ENCODE peak calls at places on chromosomes 4 and X, in eight cellular contexts. One of them, this sample, is unnamed. For H3K4me1 and H3K27me3, the result is how much of the 10 kb centered on the place peaks cover.

GRCh38 chr4:67292649-67293048 is 252.7 kb downstream of the CENPC start:
- DNase-seq in neural progenitor cell: no peak
- DNase-seq in naive thymus-derived CD4-positive, alpha-beta T cell: no peak
- DNase-seq in DND-41: no peak
- DNase-seq in upper lobe of right lung: no peak
- DNase-seq in Panc1: no peak
- DNase-seq in ovary: no peak
- DNase-seq in hepatocyte: no peak
- DNase-seq in this sample: no peak

GRCh38 chr4:15963001-15963451 is at the start of gene FGFBP2:
- DNase-seq in neural progenitor cell: peak
- DNase-seq in naive thymus-derived CD4-positive, alpha-beta T cell: peak
- DNase-seq in DND-41: peak
- DNase-seq in upper lobe of right lung: no peak
- DNase-seq in Panc1: no peak
- DNase-seq in ovary: no peak
- DNase-seq in hepatocyte: peak
- DNase-seq in this sample: peak

GRCh38 chr4:78936989-78937388 is 2.2 kb downstream of the PAQR3 start:
- DNase-seq in neural progenitor cell: no peak
- DNase-seq in naive thymus-derived CD4-positive, alpha-beta T cell: no peak
- DNase-seq in DND-41: no peak
- DNase-seq in upper lobe of right lung: no peak
- DNase-seq in Panc1: no peak
- DNase-seq in ovary: no peak
- DNase-seq in hepatocyte: no peak
- DNase-seq in this sample: no peak

GRCh38 chr4:148315049-148315448 is 127.2 kb downstream of the NR3C2 start:
- DNase-seq in neural progenitor cell: no peak
- DNase-seq in naive thymus-derived CD4-positive, alpha-beta T cell: no peak
- DNase-seq in DND-41: no peak
- DNase-seq in upper lobe of right lung: no peak
- DNase-seq in Panc1: no peak
- DNase-seq in ovary: no peak
- DNase-seq in hepatocyte: no peak
- DNase-seq in this sample: no peak

GRCh38 chrX:131072871-131073571 is 14.9 kb downstream of the ARHGAP36 start:
- DNase-seq in neural progenitor cell: peak
- DNase-seq in naive thymus-derived CD4-positive, alpha-beta T cell: no peak
- DNase-seq in DND-41: no peak
- DNase-seq in upper lobe of right lung: no peak
- DNase-seq in Panc1: no peak
- DNase-seq in ovary: no peak
- DNase-seq in hepatocyte: no peak
- DNase-seq in this sample: no peak

GRCh38 chrX:47662144-47662657 is 3.2 kb upstream of the UXT start:
- DNase-seq in neural progenitor cell: no peak
- DNase-seq in naive thymus-derived CD4-positive, alpha-beta T cell: no peak
- DNase-seq in DND-41: no peak
- DNase-seq in upper lobe of right lung: no peak
- DNase-seq in Panc1: no peak
- DNase-seq in ovary: peak
- DNase-seq in hepatocyte: peak
- DNase-seq in this sample: no peak

GRCh38 chr4:102723511-102723910 is 37.3 kb downstream of the MANBA start:
- DNase-seq in neural progenitor cell: no peak
- DNase-seq in naive thymus-derived CD4-positive, alpha-beta T cell: no peak
- DNase-seq in DND-41: no peak
- DNase-seq in upper lobe of right lung: no peak
- DNase-seq in Panc1: no peak
- DNase-seq in ovary: no peak
- DNase-seq in hepatocyte: no peak
- DNase-seq in this sample: no peak

GRCh38 chr4:156347412-156348075 is 393.9 kb upstream of the CTSO start:
- DNase-seq in neural progenitor cell: no peak
- DNase-seq in naive thymus-derived CD4-positive, alpha-beta T cell: no peak
- DNase-seq in DND-41: no peak
- DNase-seq in upper lobe of right lung: no peak
- DNase-seq in Panc1: no peak
- DNase-seq in ovary: no peak
- DNase-seq in hepatocyte: peak
- DNase-seq in this sample: no peak

GRCh38 chr4:86587016-86587713 is 7.0 kb upstream of the PTPN13 start:
- DNase-seq in neural progenitor cell: no peak
- DNase-seq in naive thymus-derived CD4-positive, alpha-beta T cell: no peak
- DNase-seq in DND-41: no peak
- DNase-seq in upper lobe of right lung: no peak
- DNase-seq in Panc1: no peak
- DNase-seq in ovary: no peak
- DNase-seq in hepatocyte: peak
- DNase-seq in this sample: no peak

GRCh38 chr4:38688676-38689355 is 24.8 kb downstream of the KLF3 start:
- DNase-seq in neural progenitor cell: no peak
- DNase-seq in naive thymus-derived CD4-positive, alpha-beta T cell: no peak
- DNase-seq in DND-41: no peak
- DNase-seq in upper lobe of right lung: no peak
- DNase-seq in Panc1: no peak
- DNase-seq in ovary: no peak
- DNase-seq in hepatocyte: no peak
- DNase-seq in this sample: no peak

GRCh38 chr4:104365618-104366017 is 129.1 kb downstream of the CXXC4 start:
- DNase-seq in neural progenitor cell: no peak
- DNase-seq in naive thymus-derived CD4-positive, alpha-beta T cell: no peak
- DNase-seq in DND-41: no peak
- DNase-seq in upper lobe of right lung: no peak
- DNase-seq in Panc1: no peak
- DNase-seq in ovary: no peak
- DNase-seq in hepatocyte: no peak
- DNase-seq in this sample: no peak

GRCh38 chr4:100362363-100362762 is 155.5 kb downstream of the EMCN start:
- DNase-seq in neural progenitor cell: no peak
- DNase-seq in naive thymus-derived CD4-positive, alpha-beta T cell: no peak
- DNase-seq in DND-41: no peak
- DNase-seq in upper lobe of right lung: no peak
- DNase-seq in Panc1: no peak
- DNase-seq in ovary: no peak
- DNase-seq in hepatocyte: no peak
- DNase-seq in this sample: no peak

GRCh38 chr4:71338846-71339593 is at the start of gene SLC4A4:
- DNase-seq in neural progenitor cell: no peak
- DNase-seq in naive thymus-derived CD4-positive, alpha-beta T cell: no peak
- DNase-seq in DND-41: no peak
- DNase-seq in upper lobe of right lung: no peak
- DNase-seq in Panc1: no peak
- DNase-seq in ovary: no peak
- DNase-seq in hepatocyte: no peak
- DNase-seq in this sample: no peak

GRCh38 chr4:139711461-139711860 is 45.8 kb downstream of the MGST2 start:
- DNase-seq in neural progenitor cell: no peak
- DNase-seq in naive thymus-derived CD4-positive, alpha-beta T cell: no peak
- DNase-seq in DND-41: no peak
- DNase-seq in upper lobe of right lung: no peak
- DNase-seq in Panc1: no peak
- DNase-seq in ovary: no peak
- DNase-seq in hepatocyte: no peak
- DNase-seq in this sample: no peak

GRCh38 chr4:8675383-8675782 is 82.8 kb downstream of the CPZ start:
- DNase-seq in neural progenitor cell: peak
- DNase-seq in naive thymus-derived CD4-positive, alpha-beta T cell: no peak
- DNase-seq in DND-41: peak
- DNase-seq in upper lobe of right lung: peak
- DNase-seq in Panc1: no peak
- DNase-seq in ovary: no peak
- DNase-seq in hepatocyte: peak
- DNase-seq in this sample: peak

GRCh38 chr4:100547541-100548208 is 29.9 kb upstream of the EMCN start:
- DNase-seq in neural progenitor cell: peak
- DNase-seq in naive thymus-derived CD4-positive, alpha-beta T cell: no peak
- DNase-seq in DND-41: no peak
- DNase-seq in upper lobe of right lung: no peak
- DNase-seq in Panc1: no peak
- DNase-seq in ovary: no peak
- DNase-seq in hepatocyte: no peak
- DNase-seq in this sample: no peak

GRCh38 chrX:119343856-119344255 is 55.3 kb upstream of the SLC25A43 start:
- DNase-seq in neural progenitor cell: no peak
- DNase-seq in naive thymus-derived CD4-positive, alpha-beta T cell: no peak
- DNase-seq in DND-41: no peak
- DNase-seq in upper lobe of right lung: no peak
- DNase-seq in Panc1: no peak
- DNase-seq in ovary: no peak
- DNase-seq in hepatocyte: peak
- DNase-seq in this sample: no peak

GRCh38 chrX:14398725-14399124 is 130.6 kb upstream of the GLRA2 start:
- DNase-seq in neural progenitor cell: no peak
- DNase-seq in naive thymus-derived CD4-positive, alpha-beta T cell: no peak
- DNase-seq in DND-41: no peak
- DNase-seq in upper lobe of right lung: no peak
- DNase-seq in Panc1: no peak
- DNase-seq in ovary: no peak
- DNase-seq in hepatocyte: peak
- DNase-seq in this sample: no peak

GRCh38 chr4:89496851-89497250 is 189.3 kb upstream of the GPRIN3 start:
- DNase-seq in neural progenitor cell: no peak
- DNase-seq in naive thymus-derived CD4-positive, alpha-beta T cell: no peak
- DNase-seq in DND-41: no peak
- DNase-seq in upper lobe of right lung: no peak
- DNase-seq in Panc1: no peak
- DNase-seq in ovary: no peak
- DNase-seq in hepatocyte: no peak
- DNase-seq in this sample: no peak

GRCh38 chr4:147339116-147339515 is 141.8 kb upstream of the EDNRA start:
- DNase-seq in neural progenitor cell: no peak
- DNase-seq in naive thymus-derived CD4-positive, alpha-beta T cell: no peak
- DNase-seq in DND-41: no peak
- DNase-seq in upper lobe of right lung: no peak
- DNase-seq in Panc1: no peak
- DNase-seq in ovary: no peak
- DNase-seq in hepatocyte: no peak
- DNase-seq in this sample: no peak

GRCh38 chr4:107035711-107036601 is at the start of gene DKK2:
- DNase-seq in neural progenitor cell: peak
- DNase-seq in naive thymus-derived CD4-positive, alpha-beta T cell: no peak
- DNase-seq in DND-41: no peak
- DNase-seq in upper lobe of right lung: peak
- DNase-seq in Panc1: no peak
- DNase-seq in ovary: no peak
- DNase-seq in hepatocyte: peak
- DNase-seq in this sample: no peak

GRCh38 chr4:7427326-7428260 is 7.1 kb downstream of the PSAPL1 start:
- DNase-seq in neural progenitor cell: no peak
- DNase-seq in naive thymus-derived CD4-positive, alpha-beta T cell: no peak
- DNase-seq in DND-41: no peak
- DNase-seq in upper lobe of right lung: peak
- DNase-seq in Panc1: no peak
- DNase-seq in ovary: peak
- DNase-seq in hepatocyte: no peak
- DNase-seq in this sample: no peak

GRCh38 chrX:123959281-123960063 is 2.0 kb upstream of the STAG2 start:
- DNase-seq in neural progenitor cell: peak
- DNase-seq in naive thymus-derived CD4-positive, alpha-beta T cell: no peak
- DNase-seq in DND-41: peak
- DNase-seq in upper lobe of right lung: peak
- DNase-seq in Panc1: no peak
- DNase-seq in ovary: peak
- DNase-seq in hepatocyte: peak
- DNase-seq in this sample: no peak

GRCh38 chr4:186703510-186703909 is 20.1 kb downstream of the FAT1 start:
- DNase-seq in neural progenitor cell: no peak
- DNase-seq in naive thymus-derived CD4-positive, alpha-beta T cell: no peak
- DNase-seq in DND-41: no peak
- DNase-seq in upper lobe of right lung: no peak
- DNase-seq in Panc1: no peak
- DNase-seq in ovary: no peak
- DNase-seq in hepatocyte: no peak
- DNase-seq in this sample: no peak
- H3K4me1 ChIP-seq in neural progenitor cell: under half
- H3K4me1 ChIP-seq in naive thymus-derived CD4-positive, alpha-beta T cell: under half
- H3K4me1 ChIP-seq in DND-41: under half
- H3K4me1 ChIP-seq in upper lobe of right lung: under half
- H3K4me1 ChIP-seq in Panc1: half or more
- H3K4me1 ChIP-seq in ovary: under half
- H3K4me1 ChIP-seq in hepatocyte: under half
- H3K4me1 ChIP-seq in this sample: under half

GRCh38 chrX:132090370-132091152 is 37.3 kb downstream of the FRMD7 start:
- DNase-seq in neural progenitor cell: no peak
- DNase-seq in naive thymus-derived CD4-positive, alpha-beta T cell: no peak
- DNase-seq in DND-41: no peak
- DNase-seq in upper lobe of right lung: no peak
- DNase-seq in Panc1: no peak
- DNase-seq in ovary: no peak
- DNase-seq in hepatocyte: no peak
- DNase-seq in this sample: peak

GRCh38 chrX:132092439-132093065 is 35.3 kb downstream of the FRMD7 start:
- DNase-seq in neural progenitor cell: peak
- DNase-seq in naive thymus-derived CD4-positive, alpha-beta T cell: peak
- DNase-seq in DND-41: peak
- DNase-seq in upper lobe of right lung: no peak
- DNase-seq in Panc1: peak
- DNase-seq in ovary: peak
- DNase-seq in hepatocyte: peak
- DNase-seq in this sample: peak

GRCh38 chrX:132086717-132087116 is 41.1 kb downstream of the FRMD7 start:
- DNase-seq in neural progenitor cell: no peak
- DNase-seq in naive thymus-derived CD4-positive, alpha-beta T cell: no peak
- DNase-seq in DND-41: no peak
- DNase-seq in upper lobe of right lung: no peak
- DNase-seq in Panc1: no peak
- DNase-seq in ovary: no peak
- DNase-seq in hepatocyte: no peak
- DNase-seq in this sample: no peak
- H3K27me3 ChIP-seq in neural progenitor cell: under half
- H3K27me3 ChIP-seq in naive thymus-derived CD4-positive, alpha-beta T cell: under half
- H3K27me3 ChIP-seq in DND-41: under half
- H3K27me3 ChIP-seq in upper lobe of right lung: under half
- H3K27me3 ChIP-seq in Panc1: under half
- H3K27me3 ChIP-seq in ovary: under half
- H3K27me3 ChIP-seq in hepatocyte: under half
- H3K27me3 ChIP-seq in this sample: under half

GRCh38 chrX:115525486-115525885 is 35.5 kb upstream of the PLS3 start:
- DNase-seq in neural progenitor cell: no peak
- DNase-seq in naive thymus-derived CD4-positive, alpha-beta T cell: no peak
- DNase-seq in DND-41: no peak
- DNase-seq in upper lobe of right lung: peak
- DNase-seq in Panc1: no peak
- DNase-seq in ovary: no peak
- DNase-seq in hepatocyte: no peak
- DNase-seq in this sample: no peak
- H3K4me1 ChIP-seq in neural progenitor cell: under half
- H3K4me1 ChIP-seq in naive thymus-derived CD4-positive, alpha-beta T cell: under half
- H3K4me1 ChIP-seq in DND-41: under half
- H3K4me1 ChIP-seq in upper lobe of right lung: under half
- H3K4me1 ChIP-seq in Panc1: under half
- H3K4me1 ChIP-seq in ovary: under half
- H3K4me1 ChIP-seq in hepatocyte: under half
- H3K4me1 ChIP-seq in this sample: under half

DNA sequence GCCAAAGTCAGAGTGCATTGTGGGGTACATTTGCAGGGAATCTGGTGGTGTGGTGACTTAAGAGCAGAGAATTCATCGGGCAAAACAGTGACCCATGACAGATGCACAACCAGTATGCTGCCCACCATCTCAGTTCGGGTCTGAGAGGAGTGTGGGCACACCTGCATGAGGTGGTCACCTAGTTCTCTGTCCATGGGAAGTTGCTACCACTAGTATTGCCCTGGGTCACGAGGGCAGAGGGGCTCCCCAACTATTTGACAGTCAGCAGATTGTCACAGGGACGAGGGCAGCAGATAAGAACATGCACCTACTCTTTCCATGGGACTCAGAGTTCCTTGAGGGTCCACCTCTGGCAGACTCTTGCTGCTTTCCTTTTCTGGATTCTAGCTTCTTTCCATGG is 305.2 kb upstream of the MAOA start:
- DNase-seq in neural progenitor cell: no peak
- DNase-seq in naive thymus-derived CD4-positive, alpha-beta T cell: no peak
- DNase-seq in DND-41: no peak
- DNase-seq in upper lobe of right lung: no peak
- DNase-seq in Panc1: no peak
- DNase-seq in ovary: no peak
- DNase-seq in hepatocyte: no peak
- DNase-seq in this sample: no peak
- H3K27me3 ChIP-seq in neural progenitor cell: under half
- H3K27me3 ChIP-seq in naive thymus-derived CD4-positive, alpha-beta T cell: under half
- H3K27me3 ChIP-seq in DND-41: under half
- H3K27me3 ChIP-seq in upper lobe of right lung: under half
- H3K27me3 ChIP-seq in Panc1: under half
- H3K27me3 ChIP-seq in ovary: under half
- H3K27me3 ChIP-seq in hepatocyte: under half
- H3K27me3 ChIP-seq in this sample: under half